ENCODE peak calls at places on chromosome 5, in ten cellular contexts. O is osteocyte, U is stomach, D is endothelial cell, K is astrocyte, N is fibroblast of lung, E is GM12865, H is lower lobe of right lung, M is lower leg skin, I is glutamatergic neuron. B is an unnamed sample.
A peak's percentile ranks its signal among the peaks of the same experiment; 100 is the strongest.

GRCh38 chr5:53603009-53603687 is 42.7 kb downstream of the NDUFS4 start:
- DNase-seq in O (no peak), U (no peak), D (no peak), K (peak; percentile 15), N (peak; percentile 29), E (no peak), H (no peak), M (no peak), I (no peak), B (no peak)

GRCh38 chr5:138241688-138242547 is 28.8 kb upstream of the CDC23 start:
- DNase-seq in O (no peak), U (peak; percentile 35), D (peak; percentile 37), K (peak; percentile 11), N (peak; percentile 32), E (no peak), H (peak; percentile 47), M (no peak), I (peak; percentile 75), B (peak; percentile 71)

GRCh38 chr5:116273458-116274242 is 188.8 kb downstream of the COMMD10 start:
- DNase-seq in O (no peak), U (no peak), D (no peak), K (peak; percentile 67), N (peak; percentile 67), E (no peak), H (no peak), M (no peak), I (no peak), B (no peak)

GRCh38 chr5:111066261-111066938 is 5.1 kb upstream of the TSLP start:
- DNase-seq in O (no peak), U (no peak), D (no peak), K (no peak), N (no peak), E (no peak), H (no peak), M (no peak), I (no peak), B (no peak)

GRCh38 chr5:132476853-132477729 is 13.5 kb downstream of the IRF1 start:
- DNase-seq in O (no peak), U (no peak), D (no peak), K (no peak), N (no peak), E (no peak), H (no peak), M (no peak), I (no peak), B (no peak)

GRCh38 chr5:36236801-36237200 is 4.9 kb downstream of the NADK2 start:
- DNase-seq in O (no peak), U (no peak), D (no peak), K (no peak), N (no peak), E (peak; percentile 6), H (no peak), M (no peak), I (no peak), B (no peak)

GRCh38 chr5:143037708-143038107 is 267.5 kb downstream of the ARHGAP26 start:
- DNase-seq in O (no peak), U (no peak), D (no peak), K (no peak), N (no peak), E (no peak), H (no peak), M (no peak), I (no peak), B (no peak)

GRCh38 chr5:138615461-138615860 is 40.3 kb upstream of the HSPA9 start:
- DNase-seq in O (no peak), U (no peak), D (no peak), K (no peak), N (no peak), E (no peak), H (no peak), M (no peak), I (no peak), B (no peak)

GRCh38 chr5:33501260-33501659 is 60.5 kb downstream of the TARS1 start:
- DNase-seq in O (no peak), U (no peak), D (no peak), K (no peak), N (no peak), E (no peak), H (no peak), M (no peak), I (no peak), B (no peak)

GRCh38 chr5:169648725-169649124 is 11.7 kb downstream of the DOCK2 start:
- DNase-seq in O (no peak), U (no peak), D (no peak), K (peak; percentile 92), N (peak; percentile 94), E (no peak), H (no peak), M (no peak), I (no peak), B (no peak)

GRCh38 chr5:131275996-131276535 is 12.2 kb downstream of the CDC42SE2 start:
- DNase-seq in O (no peak), U (no peak), D (no peak), K (no peak), N (no peak), E (peak; percentile 56), H (no peak), M (no peak), I (no peak), B (no peak)

GRCh38 chr5:149153751-149154610 is 12.7 kb downstream of the ABLIM3 start:
- DNase-seq in O (no peak), U (no peak), D (no peak), K (peak; percentile 60), N (peak; percentile 70), E (no peak), H (peak; percentile 62), M (peak; percentile 56), I (peak; percentile 47), B (no peak)

GRCh38 chr5:80867233-80867632 is 92.9 kb upstream of the RASGRF2 start:
- DNase-seq in O (no peak), U (no peak), D (no peak), K (no peak), N (no peak), E (no peak), H (no peak), M (no peak), I (no peak), B (no peak)

GRCh38 chr5:89662499-89662898 is 747.1 kb downstream of the CETN3 start:
- DNase-seq in O (no peak), U (no peak), D (no peak), K (no peak), N (no peak), E (no peak), H (no peak), M (no peak), I (no peak), B (no peak)

GRCh38 chr5:81171769-81172168 is 61.4 kb upstream of the CKMT2 start:
- DNase-seq in O (no peak), U (no peak), D (no peak), K (no peak), N (no peak), E (no peak), H (no peak), M (no peak), I (no peak), B (no peak)

GRCh38 chr5:76025069-76025468 is 58.1 kb upstream of the SV2C start:
- DNase-seq in O (no peak), U (no peak), D (no peak), K (no peak), N (no peak), E (no peak), H (no peak), M (no peak), I (peak; percentile 16), B (no peak)

GRCh38 chr5:156240414-156240813 is 86.5 kb upstream of the SGCD start:
- DNase-seq in O (no peak), U (no peak), D (no peak), K (no peak), N (no peak), E (peak; percentile 4), H (no peak), M (no peak), I (no peak), B (no peak)
- TF ChIP-seq CTCF in O (no peak), U (no peak), D (no peak), K (no peak), N (no peak), E (no peak), H (no peak), M (no peak), I (no peak), B (no peak)

DNA sequence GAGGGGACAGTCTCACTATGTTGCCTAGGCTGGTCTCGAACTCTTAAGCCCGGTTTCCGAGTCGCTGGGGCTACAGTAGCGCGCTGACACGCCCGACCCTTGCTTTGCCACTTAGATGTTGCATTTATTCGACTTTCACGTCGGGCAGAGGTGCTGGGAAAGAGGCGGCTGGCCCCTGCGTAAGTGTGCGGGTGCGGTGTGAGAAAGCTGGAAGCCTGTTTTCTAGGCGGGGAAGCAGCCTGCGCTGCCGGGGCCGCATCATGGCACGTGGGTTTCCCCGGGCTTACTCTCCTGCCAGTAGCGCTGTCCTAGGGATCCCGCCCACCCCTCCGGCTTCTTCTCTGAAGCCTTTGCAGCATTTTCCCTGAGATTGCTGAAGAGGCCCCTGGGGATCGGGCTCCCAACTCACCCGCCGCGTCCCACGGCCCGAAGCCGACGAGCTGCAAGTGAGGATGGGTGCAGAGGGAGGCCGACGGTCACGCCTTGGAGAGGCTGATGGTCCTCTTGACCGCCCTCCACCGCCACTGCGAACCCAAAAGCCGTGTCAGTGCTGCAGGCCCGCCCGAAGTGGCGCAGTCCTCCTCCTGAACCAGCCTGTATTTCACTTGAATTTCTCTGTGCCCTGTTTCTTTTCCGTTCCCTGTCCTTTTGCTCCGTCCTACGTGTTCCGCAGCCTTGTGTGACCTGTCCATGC is 5.8 kb upstream of the TRIM41 start:
- DNase-seq in O (peak; percentile 87), U (peak; percentile 41), D (peak; percentile 54), K (peak; percentile 47), N (peak; percentile 58), E (peak; percentile 65), H (peak; percentile 61), M (no peak), I (peak; percentile 69), B (no peak)
- TF ChIP-seq CTCF in O (peak; percentile 12), U (no peak), D (no peak), K (no peak), N (peak; percentile 6), E (no peak), H (no peak), M (no peak), I (no peak), B (peak; percentile 24)

GRCh38 chr5:59158637-59159391 is 575.9 kb downstream of the RAB3C start:
- DNase-seq in O (no peak), U (no peak), D (no peak), K (no peak), N (no peak), E (no peak), H (no peak), M (no peak), I (no peak), B (no peak)
- TF ChIP-seq CTCF in O (no peak), U (no peak), D (no peak), K (no peak), N (no peak), E (no peak), H (no peak), M (no peak), I (no peak), B (no peak)

DNA sequence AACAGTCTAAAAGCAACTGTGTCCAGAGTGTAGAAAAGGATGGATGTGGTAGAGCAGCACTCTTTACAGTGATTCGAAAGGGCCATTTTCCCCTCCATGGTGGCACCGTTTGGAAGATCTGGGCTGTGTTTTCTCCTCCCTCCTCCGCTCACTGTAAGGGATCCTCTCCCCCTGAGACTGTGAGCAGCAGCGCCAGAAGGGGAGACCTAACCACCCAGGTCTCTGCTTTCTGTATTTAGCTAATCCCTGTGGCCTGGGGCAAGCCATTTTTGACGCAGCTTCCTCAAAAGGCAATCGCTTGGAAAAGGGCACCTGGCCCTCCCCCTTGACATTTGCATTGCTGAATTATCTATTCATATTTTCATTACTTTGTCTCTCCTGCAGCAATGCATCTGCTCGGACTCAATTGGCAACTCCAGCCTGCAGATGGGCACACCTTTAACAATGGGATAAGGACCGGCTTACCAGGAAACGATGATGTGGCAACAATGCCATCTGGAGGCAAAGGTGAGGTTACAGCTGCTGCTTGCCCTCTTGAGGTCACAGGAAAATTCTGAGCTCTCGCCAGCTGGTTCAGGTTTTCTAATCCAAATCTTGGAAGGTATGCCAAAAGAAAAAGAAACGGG is 244.3 kb upstream of the WWC1 start:
- DNase-seq in O (no peak), U (peak; percentile 41), D (peak; percentile 59), K (peak; percentile 38), N (peak; percentile 57), E (peak; percentile 52), H (no peak), M (peak; percentile 20), I (peak; percentile 60), B (no peak)
- TF ChIP-seq CTCF in O (peak; percentile 65), U (no peak), D (peak; percentile 19), K (peak; percentile 44), N (no peak), E (peak; percentile 44), H (peak; percentile 38), M (no peak), I (no peak), B (peak; percentile 73)